ENCODE peak calls at places on chromosomes 11 and 22, in four cellular contexts. G is aorta, D is pancreas, A is body of pancreas. U is an unnamed sample.
A peak's percentile ranks its signal among the peaks of the same experiment; 100 is the strongest.

GRCh38 chr11:86279713-86280112 is 22.3 kb upstream of the HIKESHI start:
- DNase-seq in G (no peak), D (no peak), A (no peak), U (no peak)

GRCh38 chr11:134200688-134201087 is 23.1 kb downstream of the NCAPD3 start:
- DNase-seq in G (no peak), D (no peak), A (no peak), U (no peak)

GRCh38 chr11:17519486-17519885 is 24.7 kb downstream of the USH1C start:
- DNase-seq in G (no peak), D (no peak), A (no peak), U (no peak)

GRCh38 chr11:33028537-33028914 is 10.8 kb upstream of the TCP11L1 start:
- DNase-seq in G (no peak), D (no peak), A (no peak), U (no peak)

GRCh38 chr11:12547953-12548650 is 126.1 kb upstream of the TEAD1 start:
- DNase-seq in G (no peak), D (no peak), A (no peak), U (peak; percentile 55)

GRCh38 chr11:58928691-58929090 is 10.6 kb upstream of the GLYATL1 start:
- DNase-seq in G (no peak), D (no peak), A (no peak), U (no peak)

GRCh38 chr11:6319879-6320410 is 356 bp downstream of the CAVIN3 start:
- DNase-seq in G (peak; percentile 96), D (peak; percentile 92), A (peak; percentile 89), U (peak; percentile 94)

GRCh38 chr22:37267128-37267587 is 15.2 kb upstream of the CYTH4 start:
- DNase-seq in G (peak; percentile 82), D (no peak), A (peak; percentile 39), U (no peak)

GRCh38 chr22:37529652-37530345 is 10.6 kb upstream of the CARD10 start:
- DNase-seq in G (no peak), D (no peak), A (no peak), U (no peak)

GRCh38 chr11:71431271-71431670 is 16.9 kb downstream of the DHCR7 start:
- DNase-seq in G (no peak), D (no peak), A (no peak), U (no peak)

GRCh38 chr11:17591293-17591692 is 44.2 kb downstream of the OTOG start:
- DNase-seq in G (peak; percentile 33), D (peak; percentile 6), A (no peak), U (no peak)

GRCh38 chr22:30453731-30454510 is 17.9 kb downstream of the SEC14L3 start:
- DNase-seq in G (peak; percentile 55), D (no peak), A (peak; percentile 35), U (no peak)

GRCh38 chr11:86559311-86559945 is 113.0 kb downstream of the ME3 start:
- DNase-seq in G (no peak), D (no peak), A (no peak), U (no peak)

GRCh38 chr22:22810018-22810427 is 77.6 kb upstream of the IGLL5 start:
- DNase-seq in G (no peak), D (no peak), A (peak; percentile 57), U (no peak)

GRCh38 chr11:94201004-94201465 is 72.4 kb downstream of the PANX1 start:
- DNase-seq in G (no peak), D (no peak), A (no peak), U (no peak)

GRCh38 chr11:12075822-12076821 is 34.3 kb upstream of the MICAL2 start:
- DNase-seq in G (peak; percentile 87), D (no peak), A (no peak), U (no peak)

GRCh38 chr11:17989306-17989705 is 23.5 kb downstream of the SERGEF start:
- DNase-seq in G (no peak), D (no peak), A (no peak), U (no peak)

GRCh38 chr11:35583126-35583525 is 35.1 kb upstream of the FJX1 start:
- DNase-seq in G (no peak), D (no peak), A (no peak), U (no peak)

GRCh38 chr11:59201376-59201775 is 11.4 kb downstream of the MPEG1 start:
- DNase-seq in G (no peak), D (no peak), A (no peak), U (no peak)

GRCh38 chr11:35303596-35304392 is 115.6 kb downstream of the SLC1A2 start:
- DNase-seq in G (no peak), D (peak; percentile 62), A (peak; percentile 59), U (peak; percentile 92)

GRCh38 chr22:46074771-46075551 is 75.4 kb upstream of the PPARA start:
- DNase-seq in G (peak; percentile 62), D (no peak), A (peak; percentile 59), U (no peak)
- H3K4me3 ChIP-seq in G (peak overlapping the region; percentile 95), D (peak overlapping the region; percentile 89), A (peak overlapping the region; percentile 67), U (peak overlapping the region; percentile 69)

GRCh38 chr22:48613566-48614200 is 1214.0 kb downstream of the BRD1 start:
- DNase-seq in G (no peak), D (no peak), A (no peak), U (no peak)
- H3K9me3 ChIP-seq in G (no peaks in the 10 kb centered on the region), D (no peaks in the 10 kb centered on the region), A (no peaks in the 10 kb centered on the region), U (no peaks in the 10 kb centered on the region)

DNA sequence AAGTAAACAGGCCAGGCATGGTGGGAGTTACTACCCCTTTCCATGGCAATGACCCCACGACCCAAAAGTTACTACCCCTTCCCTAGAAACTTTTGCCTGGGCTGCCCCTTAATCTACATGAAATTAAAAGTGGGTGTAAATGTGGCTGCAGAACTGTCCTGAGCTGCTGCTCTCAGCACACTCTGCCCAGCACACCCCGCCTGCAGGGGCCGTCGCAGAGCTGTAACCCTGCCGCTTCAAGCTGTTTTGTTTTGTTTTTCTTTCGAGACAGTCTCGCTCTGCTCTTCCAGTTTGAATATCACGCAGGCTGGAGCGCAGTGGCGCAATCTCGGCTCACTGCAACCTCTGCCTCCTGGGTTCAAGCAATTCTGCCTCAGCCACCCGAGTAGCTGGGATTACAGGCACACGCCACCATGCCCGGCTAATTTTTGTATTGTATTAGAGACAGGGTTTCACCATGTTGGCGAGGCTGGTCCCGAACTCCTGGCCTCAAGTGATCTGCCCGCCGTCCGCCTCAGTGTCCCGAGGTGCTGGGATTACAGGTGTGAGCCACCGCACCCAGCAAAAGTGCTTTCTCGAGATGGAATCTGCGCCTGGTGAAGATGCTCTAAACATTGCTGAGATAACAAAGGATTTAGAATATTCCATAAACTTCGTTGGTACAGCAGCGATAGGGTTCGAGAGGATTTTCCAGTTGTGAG is 6.0 kb upstream of the RNH1 start:
- DNase-seq in G (no peak), D (no peak), A (no peak), U (no peak)
- H3K27ac ChIP-seq in G (no peak overlapping the region), D (no peak overlapping the region), A (no peak overlapping the region), U (no peak overlapping the region)

GRCh38 chr22:38953577-38954413 is 3.6 kb upstream of the APOBEC3A start:
- DNase-seq in G (peak; percentile 45), D (no peak), A (peak; percentile 2), U (no peak)
- H3K4me3 ChIP-seq in G (no peak overlapping the region), D (no peak overlapping the region), A (no peak overlapping the region), U (no peak overlapping the region)

GRCh38 chr22:47376901-47377520 is 614.6 kb downstream of the TBC1D22A start:
- DNase-seq in G (peak; percentile 31), D (no peak), A (no peak), U (no peak)
- H3K9me3 ChIP-seq in G (no peaks in the 10 kb centered on the region), D (no peaks in the 10 kb centered on the region), A (no peaks in the 10 kb centered on the region), U (no peaks in the 10 kb centered on the region)

GRCh38 chr11:62435741-62436485 is 17.1 kb downstream of the SCGB1A1 start:
- DNase-seq in G (no peak), D (no peak), A (no peak), U (no peak)
- H3K27ac ChIP-seq in G (no peak overlapping the region), D (no peak overlapping the region), A (no peak overlapping the region), U (no peak overlapping the region)

GRCh38 chr11:133082851-133083488 is 449.3 kb downstream of the OPCML start:
- DNase-seq in G (peak; percentile 85), D (peak; percentile 38), A (peak; percentile 74), U (no peak)

GRCh38 chr11:133081730-133082452 is 450.4 kb downstream of the OPCML start:
- DNase-seq in G (no peak), D (no peak), A (no peak), U (no peak)

GRCh38 chr11:133081020-133081419 is 451.3 kb downstream of the OPCML start:
- DNase-seq in G (no peak), D (no peak), A (no peak), U (no peak)

GRCh38 chr11:133078591-133079179 is 453.6 kb downstream of the OPCML start:
- DNase-seq in G (no peak), D (no peak), A (peak; percentile 56), U (no peak)

DNA sequence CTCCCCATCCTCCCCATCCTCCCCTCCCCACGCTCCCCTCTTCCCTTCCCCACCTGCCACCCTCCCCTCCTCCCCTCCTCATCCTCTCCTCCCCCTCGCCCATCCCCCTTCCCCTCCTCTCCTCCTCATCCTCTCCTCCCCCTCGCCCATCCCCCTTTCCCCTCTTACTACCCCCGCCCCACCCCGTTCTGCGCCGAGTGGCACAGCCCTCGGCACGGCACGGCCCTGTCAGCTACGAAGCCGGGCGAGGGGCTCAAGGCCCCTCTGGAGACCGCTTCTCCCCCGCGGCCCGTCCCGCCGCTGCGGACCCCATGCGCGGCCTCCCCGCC is 449.9 kb downstream of the OPCML start:
- DNase-seq in G (no peak), D (peak; percentile 57), A (peak; percentile 44), U (no peak)
- H3K4me3 ChIP-seq in G (no peak overlapping the region), D (no peak overlapping the region), A (no peak overlapping the region), U (peak overlapping the region; percentile 47)

DNA sequence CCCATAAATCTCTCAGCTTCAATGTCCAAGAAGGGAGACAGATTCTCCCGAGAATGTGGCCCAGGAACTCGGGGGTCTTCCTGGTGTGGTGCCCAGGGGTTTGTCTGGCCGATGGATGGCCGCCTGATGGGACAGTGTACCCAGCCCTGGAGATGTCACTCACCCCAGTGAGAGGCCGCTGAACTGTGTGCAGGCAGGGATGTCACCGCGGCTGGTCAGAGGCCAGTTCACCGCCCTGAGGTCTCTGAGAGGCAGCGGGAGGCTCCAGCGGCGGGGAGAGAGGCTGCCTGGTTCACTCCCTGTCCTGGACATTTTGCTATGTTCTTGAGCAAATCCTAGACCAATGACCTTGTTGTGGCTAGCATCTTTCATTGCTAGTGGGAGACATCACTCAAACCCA is 1349.5 kb downstream of the BRD1 start:
- DNase-seq in G (no peak), D (no peak), A (no peak), U (no peak)
- H3K9me3 ChIP-seq in G (no peaks in the 10 kb centered on the region), D (no peaks in the 10 kb centered on the region), A (no peaks in the 10 kb centered on the region), U (no peaks in the 10 kb centered on the region)

GRCh38 chr11:111477898-111478297 is 34.3 kb downstream of the BTG4 start:
- DNase-seq in G (no peak), D (no peak), A (no peak), U (no peak)
- H3K27ac ChIP-seq in G (no peak overlapping the region), D (no peak overlapping the region), A (no peak overlapping the region), U (no peak overlapping the region)

U was measured in right atrium auricular region.